ENCODE peak calls at places on chromosomes 11 and 22, in five cellular contexts. P is heart left ventricle; B is sigmoid colon; N is CD4-positive, alpha-beta memory T cell; Y is upper lobe of right lung. R is an unnamed sample.

GRCh38 chr11:38824573-38824972 is 2226.5 kb upstream of the RAG2 start:
- DNase-seq in P (no peak), B (no peak), N (no peak), Y (no peak), R (no peak)

GRCh38 chr11:124174001-124174400 is 9.1 kb upstream of the OR10D3 start:
- DNase-seq in P (no peak), B (no peak), N (no peak), Y (no peak), R (no peak)

GRCh38 chr11:78110830-78111229 is 28.6 kb downstream of the ALG8 start:
- DNase-seq in P (no peak), B (no peak), N (no peak), Y (no peak), R (no peak)

GRCh38 chr22:38078046-38078840 is 5.7 kb downstream of the SLC16A8 start:
- DNase-seq in P (no peak), B (peak; percentile 62), N (no peak), Y (no peak), R (no peak)

GRCh38 chr22:46726066-46726985 is 11.7 kb downstream of the CERK start:
- DNase-seq in P (no peak), B (no peak), N (no peak), Y (no peak), R (no peak)

GRCh38 chr11:116353517-116353916 is 419.3 kb downstream of the BUD13 start:
- DNase-seq in P (no peak), B (no peak), N (no peak), Y (no peak), R (no peak)

GRCh38 chr22:38610234-38610633 is 40.3 kb upstream of the DMC1 start:
- DNase-seq in P (no peak), B (no peak), N (no peak), Y (no peak), R (no peak)

GRCh38 chr22:20807315-20807752 is 33.4 kb downstream of the SERPIND1 start:
- DNase-seq in P (no peak), B (no peak), N (no peak), Y (no peak), R (no peak)

GRCh38 chr11:34916810-34917780 is 677 bp downstream of the PDHX start:
- DNase-seq in P (no peak), B (no peak), N (peak; percentile 39), Y (no peak), R (no peak)

GRCh38 chr11:27807594-27807993 is 107.3 kb upstream of the BDNF start:
- DNase-seq in P (no peak), B (no peak), N (no peak), Y (no peak), R (no peak)

GRCh38 chr22:48895341-48895740 is 932.3 kb downstream of the BRD1 start:
- DNase-seq in P (no peak), B (no peak), N (no peak), Y (peak; percentile 37), R (no peak)

GRCh38 chr22:32623943-32624342 is 149.3 kb downstream of the FBXO7 start:
- DNase-seq in P (peak; percentile 45), B (peak; percentile 90), N (no peak), Y (no peak), R (no peak)

GRCh38 chr11:76823481-76824028 is 37.2 kb upstream of the ACER3 start:
- DNase-seq in P (peak; percentile 60), B (no peak), N (no peak), Y (no peak), R (no peak)

GRCh38 chr11:98568011-98568410 is 452.7 kb upstream of the CNTN5 start:
- DNase-seq in P (no peak), B (no peak), N (no peak), Y (no peak), R (no peak)

GRCh38 chr11:9264381-9265210 is 554 bp downstream of the DENND5A start:
- DNase-seq in P (peak; percentile 64), B (peak; percentile 87), N (peak; percentile 51), Y (peak; percentile 83), R (peak; percentile 78)

DNA sequence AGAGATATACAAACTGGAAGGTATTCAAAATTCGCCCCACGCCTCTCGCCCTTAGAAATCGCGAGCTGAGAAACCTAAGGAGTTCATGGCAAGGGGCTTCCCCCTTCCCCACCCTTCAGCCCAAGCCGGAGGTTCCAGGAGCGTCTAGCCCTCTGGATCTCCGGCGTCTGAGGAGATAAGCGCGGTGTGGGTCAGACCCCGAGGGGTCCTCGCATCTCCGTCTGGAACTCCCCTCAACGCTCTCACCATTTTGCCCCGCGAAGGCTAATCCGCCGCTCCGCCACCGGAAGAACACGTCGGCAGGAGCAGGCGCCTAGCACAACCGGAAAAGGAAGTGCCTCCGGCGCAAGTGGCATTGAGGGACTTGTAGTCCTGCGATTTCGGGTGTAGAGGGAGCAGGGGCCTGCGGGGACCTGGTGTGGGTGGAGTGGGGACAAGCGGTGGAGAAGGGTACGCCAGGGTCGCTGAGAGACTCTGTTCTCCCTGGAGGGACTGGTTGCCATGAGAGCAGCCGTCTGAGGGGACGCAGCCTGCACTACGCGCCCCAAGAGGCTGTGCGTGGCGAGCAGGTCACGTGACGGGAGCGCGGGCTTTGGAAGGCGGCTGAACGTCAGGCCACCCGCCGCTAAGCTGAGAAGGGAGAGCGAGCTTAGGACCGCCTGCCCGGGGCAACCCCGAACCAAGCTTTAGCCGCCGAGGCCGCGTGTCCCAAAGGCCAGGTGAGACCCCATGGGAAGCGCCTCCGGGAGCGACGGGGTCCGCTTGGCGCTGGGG is at the start of the genes FEN1 and TMEM258:
- DNase-seq in P (peak; percentile 91), B (peak; percentile 94), N (peak; percentile 92), Y (peak; percentile 96), R (peak; percentile 92)
- H3K36me3 ChIP-seq in P (peaks cover 33% of the 10 kb centered on the region), B (peaks cover 13% of the 10 kb centered on the region), N (peaks cover 28% of the 10 kb centered on the region), Y (peaks cover 33% of the 10 kb centered on the region), R (peaks cover 43% of the 10 kb centered on the region)

DNA sequence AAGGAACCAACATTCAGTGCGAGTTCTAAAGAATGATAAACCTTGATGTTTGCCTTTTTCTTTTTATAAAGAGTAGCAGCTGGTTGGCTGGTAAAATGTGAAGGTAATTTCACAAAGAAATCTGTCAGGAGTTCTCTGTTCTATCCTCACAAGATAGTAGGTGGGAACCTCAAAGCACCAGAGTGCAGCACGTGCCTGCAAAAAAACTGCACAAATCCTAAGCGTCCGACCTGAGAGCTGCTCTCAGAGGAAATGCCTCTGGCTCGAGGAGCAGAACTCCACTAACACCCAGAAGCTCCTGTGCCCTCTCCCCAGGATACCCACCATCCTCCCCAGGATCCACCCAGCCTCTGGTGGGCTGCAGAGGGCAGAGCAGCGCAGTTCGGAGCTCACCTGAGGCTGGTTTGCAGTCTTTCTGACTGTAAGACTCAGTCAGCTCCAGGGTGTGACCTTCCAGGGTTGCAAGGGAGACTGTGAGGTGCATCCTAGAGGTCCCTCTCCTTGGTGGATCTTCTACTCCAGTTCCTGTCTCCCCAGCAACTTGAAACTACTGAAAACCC is 23.5 kb downstream of the PRDM10 start:
- DNase-seq in P (no peak), B (no peak), N (no peak), Y (no peak), R (no peak)
- H3K36me3 ChIP-seq in P (no peaks in the 10 kb centered on the region), B (no peaks in the 10 kb centered on the region), N (no peaks in the 10 kb centered on the region), Y (no peaks in the 10 kb centered on the region), R (no peaks in the 10 kb centered on the region)

GRCh38 chr11:108483163-108483562 is 15.0 kb downstream of the POGLUT3 start:
- DNase-seq in P (no peak), B (no peak), N (no peak), Y (no peak), R (no peak)

GRCh38 chr11:108486828-108487227 is 11.4 kb downstream of the POGLUT3 start:
- DNase-seq in P (no peak), B (no peak), N (no peak), Y (no peak), R (no peak)

DNA sequence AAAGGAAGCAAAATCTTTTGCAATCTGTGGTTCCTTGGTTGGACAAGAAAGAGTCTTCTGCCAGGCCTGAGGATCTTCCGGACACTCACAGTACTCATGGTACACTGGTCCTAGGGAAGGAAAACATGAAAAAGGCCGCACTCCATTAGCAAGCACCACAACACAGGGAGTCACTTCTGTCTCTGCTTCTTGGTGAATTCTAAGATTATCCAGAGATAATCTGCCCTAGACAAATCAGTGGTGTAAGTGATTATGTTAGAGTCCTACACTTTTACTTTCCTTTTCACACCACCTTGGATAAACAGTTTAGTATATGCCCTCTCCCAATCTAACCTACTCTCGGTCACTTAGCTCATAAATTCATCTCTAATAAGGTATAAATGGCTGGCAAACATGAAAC is 11.9 kb downstream of the POGLUT3 start:
- DNase-seq in P (no peak), B (no peak), N (no peak), Y (no peak), R (no peak)
- H3K36me3 ChIP-seq in P (peaks cover 96% of the 10 kb centered on the region), B (peaks cover 10% of the 10 kb centered on the region), N (peaks cover 9% of the 10 kb centered on the region), Y (peaks cover 30% of the 10 kb centered on the region), R (peaks cover 29% of the 10 kb centered on the region)

DNA sequence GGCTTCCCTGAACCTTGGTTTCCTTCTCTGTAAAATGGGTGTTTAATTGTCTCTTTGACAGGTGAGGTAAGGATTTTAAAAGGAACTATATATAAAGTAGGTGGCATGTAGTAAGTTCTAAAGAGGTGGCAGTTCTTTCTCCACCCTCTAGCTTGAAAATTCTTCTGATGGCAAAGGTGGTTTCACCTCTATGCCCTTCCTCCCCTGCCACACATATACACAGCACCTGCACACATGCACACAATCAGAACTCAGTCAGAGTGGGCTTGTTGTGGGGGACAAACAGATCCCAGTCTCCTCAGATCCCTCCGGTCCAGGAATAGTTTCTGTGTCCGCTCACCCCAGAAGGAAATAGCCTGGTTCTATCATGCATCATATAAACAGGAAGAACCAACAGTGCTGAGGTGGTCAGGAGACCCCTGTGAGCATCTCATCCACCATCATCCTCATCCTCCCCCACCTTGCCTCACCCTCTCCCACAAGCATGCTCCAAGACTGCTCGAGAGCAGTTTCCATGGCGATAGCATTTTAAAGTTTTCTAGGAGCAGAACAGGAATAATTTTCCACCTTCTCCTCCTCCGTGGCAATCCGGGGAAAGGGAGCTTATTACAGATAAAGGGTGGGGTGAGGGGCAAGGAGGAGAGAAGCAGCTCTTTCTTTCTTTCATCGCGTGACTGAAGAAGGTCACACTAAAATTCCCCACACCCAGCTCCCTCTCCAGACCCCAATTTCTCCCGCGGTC is 123.6 kb downstream of the CHST1 start:
- DNase-seq in P (no peak), B (no peak), N (no peak), Y (no peak), R (no peak)
- H3K36me3 ChIP-seq in P (no peaks in the 10 kb centered on the region), B (no peaks in the 10 kb centered on the region), N (no peaks in the 10 kb centered on the region), Y (no peaks in the 10 kb centered on the region), R (no peaks in the 10 kb centered on the region)

GRCh38 chr22:30923168-30923900 is 45.2 kb downstream of the MORC2 start:
- DNase-seq in P (no peak), B (peak; percentile 45), N (no peak), Y (no peak), R (no peak)

GRCh38 chr22:30925667-30926066 is 42.9 kb downstream of the MORC2 start:
- DNase-seq in P (no peak), B (peak; percentile 49), N (no peak), Y (no peak), R (no peak)

GRCh38 chr22:30928401-30928800 is 40.2 kb downstream of the MORC2 start:
- DNase-seq in P (no peak), B (no peak), N (no peak), Y (no peak), R (no peak)

GRCh38 chr22:30927806-30928205 is 40.8 kb downstream of the MORC2 start:
- DNase-seq in P (no peak), B (no peak), N (no peak), Y (no peak), R (peak; percentile 41)

DNA sequence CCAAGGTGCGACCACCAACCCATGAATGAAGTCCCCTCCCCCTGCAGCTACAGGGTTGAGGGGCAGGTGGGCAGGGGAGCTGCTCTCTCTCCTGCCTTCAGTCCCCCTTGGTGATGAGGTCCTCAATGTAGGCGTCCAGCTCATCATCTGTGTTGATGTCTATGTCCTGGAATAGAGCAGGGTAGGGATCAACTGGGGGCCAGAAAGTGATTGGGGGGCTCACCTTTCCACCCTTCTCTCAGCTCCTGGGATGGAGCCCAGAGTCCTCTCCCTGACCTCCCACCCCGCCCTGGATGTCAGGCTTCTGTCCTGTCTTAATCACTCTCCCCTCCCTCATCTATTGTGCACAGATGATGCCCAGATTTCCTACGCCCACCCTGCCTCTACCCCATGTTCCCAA is 41.9 kb downstream of the MORC2 start:
- DNase-seq in P (no peak), B (peak; percentile 53), N (no peak), Y (no peak), R (no peak)
- H3K36me3 ChIP-seq in P (peaks cover 74% of the 10 kb centered on the region), B (peaks cover 13% of the 10 kb centered on the region), N (peaks cover 50% of the 10 kb centered on the region), Y (peaks cover 57% of the 10 kb centered on the region), R (peaks cover 36% of the 10 kb centered on the region)

GRCh38 chr11:83172551-83172950 is 15.6 kb downstream of the PCF11 start:
- DNase-seq in P (no peak), B (no peak), N (no peak), Y (no peak), R (no peak)
- H3K36me3 ChIP-seq in P (peaks cover 99% of the 10 kb centered on the region), B (peaks cover 12% of the 10 kb centered on the region), N (peaks cover 54% of the 10 kb centered on the region), Y (peaks cover 97% of the 10 kb centered on the region), R (peaks cover 27% of the 10 kb centered on the region)

R was measured in upper lobe of left lung.